ENCODE peak calls at places on chromosome 18, in ten cellular contexts. L, C, G, D, F, X, N, U, O and K are unnamed samples.
A peak's percentile ranks its signal among the peaks of the same experiment; 100 is the strongest.

GRCh38 chr18:654601-655000 is 2.9 kb upstream of the TYMS start:
- DNase-seq in D (no peak), X (no peak), L (no peak), U (no peak), F (no peak), G (no peak), O (no peak), C (no peak), N (no peak), K (no peak)

GRCh38 chr18:23504720-23505119 is 1.4 kb downstream of the RMC1 start:
- DNase-seq in L (no peak), G (no peak), N (no peak), U (no peak), C (no peak), D (no peak), O (no peak), F (no peak), X (no peak), K (no peak)

GRCh38 chr18:11324956-11325873 is 175.8 kb upstream of the PIEZO2 start:
- DNase-seq in N (peak; percentile 92), O (no peak), U (no peak), X (no peak), L (no peak), F (peak; percentile 21), D (peak; percentile 13), G (no peak), C (no peak), K (no peak)

GRCh38 chr18:65762556-65762955 is 11.7 kb downstream of the CDH7 start:
- DNase-seq in O (no peak), X (no peak), N (no peak), F (no peak), D (no peak), G (no peak), U (no peak), C (no peak), L (no peak), K (no peak)

GRCh38 chr18:54444309-54444914 is 86.7 kb downstream of the C18orf54 start:
- DNase-seq in C (peak; percentile 55), N (peak; percentile 51), L (no peak), U (peak; percentile 78), D (peak; percentile 41), O (no peak), X (peak; percentile 57), G (peak; percentile 63), F (peak; percentile 49), K (peak; percentile 61)

GRCh38 chr18:69538849-69539248 is 138.2 kb downstream of the DOK6 start:
- DNase-seq in D (no peak), L (no peak), G (no peak), U (no peak), X (no peak), N (no peak), O (no peak), F (no peak), C (no peak), K (no peak)

GRCh38 chr18:1998121-1998520 is 573.2 kb downstream of the METTL4 start:
- DNase-seq in N (no peak), O (no peak), L (no peak), F (no peak), C (no peak), G (no peak), X (no peak), D (peak; percentile 17), U (no peak), K (no peak)

GRCh38 chr18:31648966-31649429 is 35.4 kb downstream of the B4GALT6 start:
- DNase-seq in U (no peak), C (peak; percentile 90), D (peak; percentile 84), N (peak; percentile 7), G (no peak), L (no peak), X (no peak), O (no peak), F (no peak), K (no peak)

GRCh38 chr18:45399146-45399545 is 216.1 kb upstream of the SLC14A2 start:
- DNase-seq in D (no peak), G (no peak), L (no peak), U (no peak), O (no peak), F (no peak), C (no peak), X (no peak), N (no peak), K (no peak)

GRCh38 chr18:69177702-69178101 is 223.0 kb upstream of the DOK6 start:
- DNase-seq in G (no peak), D (no peak), X (no peak), C (no peak), L (no peak), O (no peak), U (no peak), N (no peak), F (no peak), K (no peak)

GRCh38 chr18:45806226-45806625 is 19.2 kb upstream of the SIGLEC15 start:
- DNase-seq in C (no peak), N (no peak), L (no peak), F (no peak), O (no peak), G (no peak), X (no peak), U (no peak), D (peak; percentile 71), K (no peak)

GRCh38 chr18:62959481-62959880 is 244.1 kb downstream of the PHLPP1 start:
- DNase-seq in O (no peak), G (no peak), L (no peak), U (no peak), D (no peak), X (no peak), C (no peak), F (no peak), N (no peak), K (no peak)

GRCh38 chr18:73007195-73007934 is 139.6 kb upstream of the NETO1 start:
- DNase-seq in U (no peak), O (no peak), G (no peak), F (no peak), C (no peak), N (no peak), D (peak; percentile 82), L (no peak), X (no peak), K (no peak)

GRCh38 chr18:23049698-23050373 is 85.4 kb upstream of the CABLES1 start:
- DNase-seq in O (no peak), U (no peak), G (no peak), L (no peak), X (no peak), F (no peak), C (no peak), D (no peak), N (peak; percentile 24), K (peak; percentile 24)

GRCh38 chr18:9838144-9838877 is 47.5 kb upstream of the TXNDC2 start:
- DNase-seq in U (peak; percentile 88), L (no peak), F (no peak), G (peak; percentile 12), C (peak; percentile 94), N (no peak), O (no peak), D (peak; percentile 36), X (no peak), K (no peak)

GRCh38 chr18:7617738-7618422 is 50.8 kb downstream of the PTPRM start:
- DNase-seq in X (no peak), C (no peak), F (no peak), L (no peak), U (no peak), G (peak; percentile 67), N (peak; percentile 80), D (peak; percentile 26), O (peak; percentile 28), K (no peak)

GRCh38 chr18:10139783-10140410 is 226.1 kb downstream of the VAPA start:
- DNase-seq in U (no peak), G (no peak), C (peak; percentile 60), F (no peak), X (no peak), N (peak; percentile 68), O (no peak), D (peak; percentile 51), L (no peak), K (no peak)

GRCh38 chr18:58400337-58400885 is 228.5 kb downstream of the ALPK2 start:
- DNase-seq in O (no peak), C (no peak), D (no peak), F (no peak), N (peak; percentile 29), L (no peak), U (peak; percentile 8), X (no peak), G (no peak), K (no peak)
- TF ChIP-seq CTCF in O (no peak), C (no peak), D (no peak), F (no peak), N (peak; percentile 43), L (no peak), U (no peak), X (no peak), G (no peak), K (no peak)

DNA sequence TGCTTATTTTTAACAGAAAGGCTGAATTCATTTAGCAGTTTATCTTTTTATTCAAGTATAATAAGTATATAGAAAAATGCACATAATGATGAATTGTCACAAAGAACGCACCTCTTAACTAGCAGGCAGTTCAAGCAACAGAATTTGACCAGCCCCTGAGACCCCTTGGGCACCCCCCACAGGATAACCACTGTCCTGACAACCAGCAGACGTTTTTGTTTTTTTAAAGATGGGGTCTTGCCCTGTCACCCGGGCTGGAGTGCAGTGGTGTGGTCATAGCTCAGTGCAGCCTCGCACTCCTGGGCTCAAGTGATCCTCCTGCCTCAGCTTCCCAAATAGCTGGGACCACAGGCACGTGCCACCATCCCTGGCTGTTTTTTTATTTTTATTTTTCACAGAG is 14.0 kb downstream of the PRELID3A start:
- DNase-seq in L (no peak), N (no peak), D (no peak), C (no peak), X (no peak), F (no peak), O (no peak), U (no peak), G (no peak), K (no peak)
- TF ChIP-seq CTCF in L (no peak), N (no peak), D (no peak), C (no peak), X (no peak), F (peak; percentile 3), O (no peak), U (peak; percentile 36), G (no peak), K (no peak)

GRCh38 chr18:34848156-34848555 is 138.1 kb downstream of the DTNA start:
- DNase-seq in G (no peak), L (no peak), D (no peak), X (no peak), U (no peak), F (no peak), N (no peak), O (no peak), C (no peak), K (no peak)
- TF ChIP-seq CTCF in G (no peak), L (no peak), D (no peak), X (no peak), U (no peak), F (no peak), N (no peak), O (no peak), C (no peak), K (no peak)

GRCh38 chr18:50819027-50819726 is 639 bp downstream of the MRO start:
- DNase-seq in G (peak; percentile 49), C (peak; percentile 41), O (no peak), U (peak; percentile 87), D (peak; percentile 23), F (no peak), X (peak; percentile 7), L (peak; percentile 84), N (no peak), K (no peak)
- TF ChIP-seq CTCF in G (no peak), C (no peak), O (no peak), U (peak; percentile 6), D (peak; percentile 25), F (no peak), X (no peak), L (no peak), N (no peak), K (no peak)